ENCODE peak calls at places on chromosome 7, in five cellular contexts. One of them, this sample, is unnamed.

GRCh38 chr7:74023037-74023436 is 4.9 kb upstream of the ELN start:
- DNase-seq in GM12892: no peak
- DNase-seq in Panc1: no peak
- DNase-seq in HCT116: no peak
- DNase-seq in HL-60: no peak
- DNase-seq in this sample: peak

GRCh38 chr7:138949421-138950088 is 31.6 kb downstream of the KIAA1549 start:
- DNase-seq in GM12892: no peak
- DNase-seq in HL-60: no peak
- DNase-seq in Panc1: no peak
- DNase-seq in HCT116: no peak
- DNase-seq in this sample: no peak

GRCh38 chr7:39589323-39590111 is 23.3 kb downstream of the YAE1 start:
- DNase-seq in Panc1: no peak
- DNase-seq in HCT116: peak
- DNase-seq in HL-60: peak
- DNase-seq in GM12892: no peak
- DNase-seq in this sample: no peak

GRCh38 chr7:15686957-15687644 is 618 bp upstream of the MEOX2 start:
- DNase-seq in HCT116: no peak
- DNase-seq in Panc1: no peak
- DNase-seq in HL-60: no peak
- DNase-seq in GM12892: no peak
- DNase-seq in this sample: peak

GRCh38 chr7:75689246-75690099 is 49.3 kb downstream of the HIP1 start:
- DNase-seq in HL-60: no peak
- DNase-seq in Panc1: no peak
- DNase-seq in HCT116: no peak
- DNase-seq in GM12892: no peak
- DNase-seq in this sample: peak

GRCh38 chr7:94324380-94325120 is 70.1 kb upstream of the COL1A2 start:
- DNase-seq in GM12892: no peak
- DNase-seq in Panc1: no peak
- DNase-seq in HCT116: no peak
- DNase-seq in HL-60: no peak
- DNase-seq in this sample: no peak

GRCh38 chr7:72152171-72153131 is 259.7 kb downstream of the CALN1 start:
- DNase-seq in Panc1: no peak
- DNase-seq in GM12892: no peak
- DNase-seq in HL-60: no peak
- DNase-seq in HCT116: no peak
- DNase-seq in this sample: no peak

GRCh38 chr7:37993060-37993501 is 72.6 kb downstream of the EPDR1 start:
- DNase-seq in Panc1: no peak
- DNase-seq in GM12892: no peak
- DNase-seq in HL-60: no peak
- DNase-seq in HCT116: no peak
- DNase-seq in this sample: no peak

GRCh38 chr7:26860361-26860760 is 4.0 kb downstream of the SKAP2 start:
- DNase-seq in GM12892: no peak
- DNase-seq in HL-60: no peak
- DNase-seq in HCT116: peak
- DNase-seq in Panc1: peak
- DNase-seq in this sample: no peak

GRCh38 chr7:141358376-141358775 is 192.8 kb upstream of the AGK start:
- DNase-seq in HCT116: no peak
- DNase-seq in Panc1: no peak
- DNase-seq in GM12892: no peak
- DNase-seq in HL-60: no peak
- DNase-seq in this sample: no peak

GRCh38 chr7:144508702-144509101 is 105.2 kb upstream of the NOBOX start:
- DNase-seq in HL-60: no peak
- DNase-seq in Panc1: no peak
- DNase-seq in HCT116: no peak
- DNase-seq in GM12892: peak
- DNase-seq in this sample: no peak

GRCh38 chr7:70640266-70640833 is 491.6 kb upstream of the GALNT17 start:
- DNase-seq in GM12892: no peak
- DNase-seq in Panc1: no peak
- DNase-seq in HCT116: no peak
- DNase-seq in HL-60: no peak
- DNase-seq in this sample: no peak

GRCh38 chr7:53383131-53383530 is 347.7 kb downstream of the POM121L12 start:
- DNase-seq in HL-60: no peak
- DNase-seq in HCT116: no peak
- DNase-seq in Panc1: peak
- DNase-seq in GM12892: no peak
- DNase-seq in this sample: no peak

GRCh38 chr7:29622335-29623265 is 59.0 kb downstream of the PRR15 start:
- DNase-seq in HL-60: no peak
- DNase-seq in HCT116: peak
- DNase-seq in Panc1: peak
- DNase-seq in GM12892: no peak
- DNase-seq in this sample: no peak
- TF ChIP-seq POLR2AphosphoS5 in HL-60: no peak
- TF ChIP-seq POLR2AphosphoS5 in HCT116: peak
- TF ChIP-seq POLR2AphosphoS5 in Panc1: no peak
- TF ChIP-seq POLR2AphosphoS5 in GM12892: no peak
- TF ChIP-seq POLR2AphosphoS5 in this sample: no peak

DNA sequence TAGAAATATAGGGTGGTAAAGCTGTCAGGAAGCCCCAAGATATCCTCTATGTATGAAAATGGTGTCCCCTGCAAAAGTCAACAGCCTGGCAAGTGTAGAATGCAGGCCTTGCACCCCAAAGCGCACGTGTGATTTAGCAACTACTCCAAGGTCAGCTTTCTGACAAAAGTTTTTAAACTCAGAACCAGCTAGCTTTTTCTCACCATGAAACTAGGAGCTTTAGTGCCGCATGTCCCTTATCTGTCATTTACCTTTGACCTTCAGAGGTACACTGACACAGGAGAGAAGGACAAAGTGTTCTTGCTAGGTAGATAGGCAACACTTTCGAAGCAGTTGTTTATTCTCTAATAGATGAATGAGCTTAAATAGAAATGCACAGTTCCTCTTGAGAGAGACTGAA is 70.9 kb downstream of the RBM33 start:
- DNase-seq in HL-60: no peak
- DNase-seq in HCT116: no peak
- DNase-seq in GM12892: no peak
- DNase-seq in Panc1: no peak
- DNase-seq in this sample: no peak
- TF ChIP-seq POLR2AphosphoS5 in HL-60: no peak
- TF ChIP-seq POLR2AphosphoS5 in HCT116: no peak
- TF ChIP-seq POLR2AphosphoS5 in GM12892: no peak
- TF ChIP-seq POLR2AphosphoS5 in Panc1: no peak
- TF ChIP-seq POLR2AphosphoS5 in this sample: no peak

GRCh38 chr7:43649755-43650274 is 66.9 kb downstream of the STK17A start:
- DNase-seq in HL-60: peak
- DNase-seq in GM12892: no peak
- DNase-seq in Panc1: no peak
- DNase-seq in HCT116: no peak
- DNase-seq in this sample: no peak
- TF ChIP-seq POLR2AphosphoS5 in HL-60: peak
- TF ChIP-seq POLR2AphosphoS5 in GM12892: peak
- TF ChIP-seq POLR2AphosphoS5 in Panc1: no peak
- TF ChIP-seq POLR2AphosphoS5 in HCT116: no peak
- TF ChIP-seq POLR2AphosphoS5 in this sample: no peak

DNA sequence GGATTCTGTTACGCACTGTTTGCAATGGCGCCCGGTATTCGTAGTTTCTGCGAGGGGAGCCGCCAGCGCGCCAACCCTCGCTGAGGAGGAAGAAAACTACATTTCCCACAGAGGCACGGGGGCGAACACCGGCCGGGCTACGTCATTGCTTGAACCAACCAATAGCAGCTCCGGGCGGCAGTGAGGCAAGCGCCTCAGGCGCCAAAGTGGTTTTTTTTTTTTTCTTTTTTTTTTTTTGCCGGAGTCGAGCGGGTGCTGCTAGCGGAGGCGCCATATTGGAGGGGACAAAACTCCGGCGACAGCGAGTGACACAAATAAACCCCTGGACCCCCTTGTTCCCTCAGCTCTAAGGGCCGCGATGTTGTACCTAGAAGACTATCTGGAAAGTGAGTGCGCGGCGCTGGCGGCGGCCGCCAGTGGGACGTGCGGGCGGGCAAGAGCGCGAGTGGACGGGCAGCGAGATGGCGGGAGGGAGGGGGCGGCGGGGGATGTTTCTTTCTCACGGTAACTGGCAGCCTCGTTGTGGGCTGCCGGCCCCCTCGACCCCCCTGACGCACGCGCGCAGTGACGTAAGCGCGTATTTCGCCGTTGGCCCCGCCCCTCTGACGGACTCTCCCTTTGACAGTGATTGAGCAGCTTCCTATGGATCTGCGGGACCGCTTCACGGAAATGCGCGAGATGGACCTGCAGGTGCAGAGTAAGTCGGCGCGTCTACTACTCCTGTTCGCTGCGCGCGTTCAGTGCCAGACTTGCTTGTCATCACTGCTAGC is at the start of gene ING3:
- DNase-seq in GM12892: peak
- DNase-seq in HL-60: peak
- DNase-seq in HCT116: peak
- DNase-seq in Panc1: peak
- DNase-seq in this sample: peak
- TF ChIP-seq POLR2AphosphoS5 in GM12892: peak
- TF ChIP-seq POLR2AphosphoS5 in HL-60: peak
- TF ChIP-seq POLR2AphosphoS5 in HCT116: peak
- TF ChIP-seq POLR2AphosphoS5 in Panc1: peak
- TF ChIP-seq POLR2AphosphoS5 in this sample: peak

GRCh38 chr7:101075646-101076045 is 9.6 kb upstream of the TRIM56 start:
- DNase-seq in Panc1: no peak
- DNase-seq in HL-60: no peak
- DNase-seq in GM12892: no peak
- DNase-seq in HCT116: no peak
- DNase-seq in this sample: no peak

GRCh38 chr7:101081432-101081831 is 3.8 kb upstream of the TRIM56 start:
- DNase-seq in Panc1: no peak
- DNase-seq in HL-60: peak
- DNase-seq in GM12892: no peak
- DNase-seq in HCT116: no peak
- DNase-seq in this sample: no peak

DNA sequence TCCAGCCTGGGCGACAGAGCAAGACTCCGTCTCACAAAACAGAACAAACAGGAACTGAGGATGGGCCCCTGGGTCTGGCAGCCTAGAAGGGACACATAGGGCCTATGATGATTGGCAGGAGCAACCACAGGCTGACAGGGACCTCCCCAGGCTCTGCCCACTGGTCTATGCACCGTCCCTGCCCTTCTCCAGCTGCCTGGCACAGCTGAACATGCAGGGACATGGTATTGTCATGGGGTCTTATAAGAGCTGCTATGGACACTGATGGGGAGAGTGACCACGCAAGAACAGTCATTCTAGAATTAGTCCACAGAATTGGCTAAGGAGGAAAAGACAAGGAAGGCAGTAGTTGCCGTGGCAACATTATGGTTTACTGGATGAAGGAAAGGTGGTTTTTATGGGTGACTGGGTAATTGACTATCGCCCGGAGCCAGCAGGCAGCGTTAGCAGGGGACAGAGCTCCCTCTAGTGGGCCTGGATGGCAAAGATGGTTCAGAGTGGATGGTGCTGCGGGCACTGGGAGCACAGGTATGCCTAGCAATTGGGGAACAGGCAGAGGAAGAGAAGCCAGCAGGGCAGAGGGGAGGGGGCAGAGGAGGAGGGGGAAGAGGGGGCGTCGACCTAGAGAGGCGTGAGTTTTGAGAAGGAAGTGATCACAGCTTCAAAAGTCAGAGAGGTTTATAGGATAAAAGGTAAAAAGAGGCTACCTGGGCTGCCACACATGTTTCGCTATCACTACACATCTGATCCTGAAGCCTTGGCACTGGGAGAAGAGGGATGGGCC is 7.8 kb upstream of the TRIM56 start:
- DNase-seq in HCT116: peak
- DNase-seq in Panc1: no peak
- DNase-seq in HL-60: peak
- DNase-seq in GM12892: peak
- DNase-seq in this sample: peak
- TF ChIP-seq POLR2AphosphoS5 in HCT116: no peak
- TF ChIP-seq POLR2AphosphoS5 in Panc1: no peak
- TF ChIP-seq POLR2AphosphoS5 in HL-60: no peak
- TF ChIP-seq POLR2AphosphoS5 in GM12892: no peak
- TF ChIP-seq POLR2AphosphoS5 in this sample: no peak

This sample was measured in sigmoid colon.